ENCODE peak calls at places on chromosomes 11 and 22, in nine cellular contexts. W, A, L, E, Y, O, N, I and Z are unnamed samples.

GRCh38 chr11:8059571-8060011 is 21.4 kb upstream of the TUB start:
- DNase-seq in W (no peak), A (no peak), L (no peak), E (no peak), Y (no peak), O (no peak), N (no peak), I (no peak), Z (no peak)

GRCh38 chr11:26087095-26087935 is 244.6 kb upstream of the ANO3 start:
- DNase-seq in W (no peak), A (no peak), L (no peak), E (no peak), Y (no peak), O (no peak), N (no peak), I (no peak), Z (no peak)

GRCh38 chr11:27770576-27770975 is 70.3 kb upstream of the BDNF start:
- DNase-seq in W (peak), A (peak), L (no peak), E (no peak), Y (no peak), O (no peak), N (no peak), I (no peak), Z (no peak)

GRCh38 chr22:33659423-33659822 is 260.9 kb downstream of the LARGE1 start:
- DNase-seq in W (no peak), A (no peak), L (no peak), E (no peak), Y (no peak), O (no peak), N (no peak), I (no peak), Z (no peak)

GRCh38 chr11:19868871-19869270 is 156.2 kb downstream of the NAV2 start:
- DNase-seq in W (no peak), A (peak), L (no peak), E (no peak), Y (no peak), O (no peak), N (no peak), I (no peak), Z (no peak)

GRCh38 chr22:36352775-36353507 is 34.8 kb downstream of the MYH9 start:
- DNase-seq in W (no peak), A (peak), L (no peak), E (peak), Y (no peak), O (peak), N (no peak), I (no peak), Z (no peak)

GRCh38 chr11:8331767-8332166 is 68.1 kb upstream of the LMO1 start:
- DNase-seq in W (no peak), A (peak), L (no peak), E (no peak), Y (no peak), O (no peak), N (no peak), I (no peak), Z (no peak)

GRCh38 chr11:11659567-11660341 is 37.9 kb upstream of the GALNT18 start:
- DNase-seq in W (no peak), A (no peak), L (no peak), E (no peak), Y (no peak), O (no peak), N (no peak), I (no peak), Z (no peak)